ENCODE peak calls at places on chromosomes 13 and 19, in five cellular contexts. One of them, this sample, is unnamed.

GRCh38 chr19:38596057-38596981 is 21.4 kb downstream of the MAP4K1 start:
- DNase-seq in PC-9: peak
- DNase-seq in CD8-positive, alpha-beta T cell: no peak
- DNase-seq in neural progenitor cell: peak
- DNase-seq in fibroblast of mammary gland: no peak
- DNase-seq in this sample: peak

GRCh38 chr13:40096357-40096911 is 441.0 kb downstream of the COG6 start:
- DNase-seq in PC-9: no peak
- DNase-seq in CD8-positive, alpha-beta T cell: peak
- DNase-seq in neural progenitor cell: peak
- DNase-seq in fibroblast of mammary gland: no peak
- DNase-seq in this sample: no peak

GRCh38 chr13:112246731-112247470 is 129.3 kb upstream of the SPACA7 start:
- DNase-seq in PC-9: no peak
- DNase-seq in CD8-positive, alpha-beta T cell: peak
- DNase-seq in neural progenitor cell: no peak
- DNase-seq in fibroblast of mammary gland: no peak
- DNase-seq in this sample: no peak

GRCh38 chr19:10288662-10289166 is 1.0 kb upstream of the ICAM5 start:
- DNase-seq in PC-9: peak
- DNase-seq in CD8-positive, alpha-beta T cell: no peak
- DNase-seq in neural progenitor cell: peak
- DNase-seq in fibroblast of mammary gland: peak
- DNase-seq in this sample: peak

GRCh38 chr13:87122551-87122950 is 548.6 kb upstream of the SLITRK5 start:
- DNase-seq in PC-9: no peak
- DNase-seq in CD8-positive, alpha-beta T cell: no peak
- DNase-seq in neural progenitor cell: no peak
- DNase-seq in fibroblast of mammary gland: peak
- DNase-seq in this sample: no peak

GRCh38 chr19:49585023-49585422 is 3.9 kb downstream of the PRRG2 start:
- DNase-seq in PC-9: no peak
- DNase-seq in CD8-positive, alpha-beta T cell: no peak
- DNase-seq in neural progenitor cell: peak
- DNase-seq in fibroblast of mammary gland: no peak
- DNase-seq in this sample: no peak

GRCh38 chr13:67069117-67069767 is 160.9 kb downstream of the PCDH9 start:
- DNase-seq in PC-9: no peak
- DNase-seq in CD8-positive, alpha-beta T cell: no peak
- DNase-seq in neural progenitor cell: peak
- DNase-seq in fibroblast of mammary gland: no peak
- DNase-seq in this sample: no peak

GRCh38 chr19:8079988-8080387 is 27.4 kb downstream of the CCL25 start:
- DNase-seq in PC-9: no peak
- DNase-seq in CD8-positive, alpha-beta T cell: no peak
- DNase-seq in neural progenitor cell: no peak
- DNase-seq in fibroblast of mammary gland: no peak
- DNase-seq in this sample: no peak

GRCh38 chr19:37317403-37318209 is 53.3 kb upstream of the ZNF527 start:
- DNase-seq in PC-9: peak
- DNase-seq in CD8-positive, alpha-beta T cell: peak
- DNase-seq in neural progenitor cell: peak
- DNase-seq in fibroblast of mammary gland: peak
- DNase-seq in this sample: peak

GRCh38 chr19:45156231-45156630 is 4.6 kb downstream of the NKPD1 start:
- DNase-seq in PC-9: no peak
- DNase-seq in CD8-positive, alpha-beta T cell: no peak
- DNase-seq in neural progenitor cell: peak
- DNase-seq in fibroblast of mammary gland: no peak
- DNase-seq in this sample: no peak

GRCh38 chr19:45151821-45152503 is 8.8 kb downstream of the NKPD1 start:
- DNase-seq in PC-9: no peak
- DNase-seq in CD8-positive, alpha-beta T cell: no peak
- DNase-seq in neural progenitor cell: peak
- DNase-seq in fibroblast of mammary gland: no peak
- DNase-seq in this sample: no peak

GRCh38 chr19:45152504-45153338 is 8.1 kb downstream of the NKPD1 start:
- DNase-seq in PC-9: no peak
- DNase-seq in CD8-positive, alpha-beta T cell: peak
- DNase-seq in neural progenitor cell: peak
- DNase-seq in fibroblast of mammary gland: peak
- DNase-seq in this sample: peak

GRCh38 chr19:45153339-45154063 is 7.3 kb downstream of the NKPD1 start:
- DNase-seq in PC-9: no peak
- DNase-seq in CD8-positive, alpha-beta T cell: peak
- DNase-seq in neural progenitor cell: peak
- DNase-seq in fibroblast of mammary gland: peak
- DNase-seq in this sample: peak

DNA sequence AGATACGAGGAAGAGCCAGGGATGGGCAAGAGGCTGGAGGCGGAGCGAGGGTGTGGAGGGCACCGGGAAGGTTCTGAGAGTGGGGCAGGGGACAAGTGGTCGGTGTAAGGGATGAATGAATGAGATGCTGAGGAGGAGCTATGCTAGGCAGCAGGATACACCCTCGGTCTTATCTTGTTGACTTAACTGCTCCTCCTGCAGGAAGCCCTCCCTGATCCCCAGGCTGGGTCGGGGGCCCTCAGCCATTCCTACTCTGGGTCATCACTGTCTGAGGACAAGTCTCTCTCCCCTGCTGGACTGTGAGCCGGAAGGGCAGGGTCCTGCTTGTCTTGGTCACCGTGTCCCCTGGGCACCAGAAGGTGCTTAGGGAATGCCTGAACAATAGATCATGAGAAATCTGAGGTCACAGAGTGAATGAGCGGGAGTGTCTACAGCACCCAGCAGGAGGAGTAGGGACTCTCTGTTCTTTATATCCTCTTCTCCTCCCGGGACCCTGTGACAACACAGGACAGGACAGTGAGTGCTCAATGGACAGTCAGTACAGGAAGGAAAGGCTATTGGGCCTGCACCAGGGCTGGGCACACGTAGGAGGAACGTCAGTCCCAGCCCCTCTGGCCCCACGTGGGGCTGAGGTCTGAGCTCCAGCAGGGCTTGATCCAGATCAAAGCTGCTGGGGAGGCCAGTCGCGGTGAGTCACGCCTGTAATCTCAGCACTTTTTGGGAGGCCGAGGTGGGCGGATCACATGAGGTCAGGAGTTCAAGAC is 6.5 kb downstream of the NKPD1 start:
- DNase-seq in PC-9: peak
- DNase-seq in CD8-positive, alpha-beta T cell: no peak
- DNase-seq in neural progenitor cell: no peak
- DNase-seq in fibroblast of mammary gland: peak
- DNase-seq in this sample: no peak
- TF ChIP-seq CTCF in PC-9: no peak
- TF ChIP-seq CTCF in CD8-positive, alpha-beta T cell: no peak
- TF ChIP-seq CTCF in neural progenitor cell: no peak
- TF ChIP-seq CTCF in fibroblast of mammary gland: peak
- TF ChIP-seq CTCF in this sample: no peak

GRCh38 chr13:92574499-92574898 is 652.1 kb upstream of the GPC6 start:
- DNase-seq in PC-9: no peak
- DNase-seq in CD8-positive, alpha-beta T cell: no peak
- DNase-seq in neural progenitor cell: no peak
- DNase-seq in fibroblast of mammary gland: no peak
- DNase-seq in this sample: no peak

GRCh38 chr13:92572190-92572589 is 654.4 kb upstream of the GPC6 start:
- DNase-seq in PC-9: no peak
- DNase-seq in CD8-positive, alpha-beta T cell: no peak
- DNase-seq in neural progenitor cell: peak
- DNase-seq in fibroblast of mammary gland: no peak
- DNase-seq in this sample: no peak

GRCh38 chr13:92575782-92576181 is 650.8 kb upstream of the GPC6 start:
- DNase-seq in PC-9: no peak
- DNase-seq in CD8-positive, alpha-beta T cell: no peak
- DNase-seq in neural progenitor cell: no peak
- DNase-seq in fibroblast of mammary gland: no peak
- DNase-seq in this sample: no peak

GRCh38 chr13:92578358-92578757 is 648.2 kb upstream of the GPC6 start:
- DNase-seq in PC-9: no peak
- DNase-seq in CD8-positive, alpha-beta T cell: no peak
- DNase-seq in neural progenitor cell: no peak
- DNase-seq in fibroblast of mammary gland: no peak
- DNase-seq in this sample: no peak

DNA sequence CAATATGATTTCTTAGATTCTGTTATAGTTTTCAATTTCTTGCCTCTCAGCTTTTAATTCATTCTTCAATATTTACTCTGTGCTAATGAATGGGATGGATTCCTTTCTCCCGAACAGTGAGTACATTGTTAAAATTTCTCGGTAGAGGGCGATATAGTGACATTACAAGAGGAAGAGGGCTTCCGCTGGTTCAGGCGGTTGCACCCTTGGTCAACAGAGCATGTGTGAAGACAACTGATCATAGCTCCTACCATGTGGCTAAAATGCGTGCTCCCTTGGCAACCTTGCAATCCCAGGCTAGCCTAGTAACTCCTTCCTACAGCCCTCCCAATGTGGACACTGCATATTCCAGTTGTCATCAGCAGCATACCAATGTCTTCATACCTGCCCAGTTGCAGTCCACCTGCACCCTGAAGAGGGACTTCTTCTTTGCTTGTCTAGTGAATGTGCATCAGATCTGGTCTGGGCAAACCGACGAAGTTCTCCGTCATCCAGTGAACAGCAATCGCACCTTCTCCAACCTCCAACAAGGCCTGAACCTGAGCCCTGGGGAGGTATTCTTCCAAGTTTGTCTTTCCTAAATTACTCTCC is 653.0 kb upstream of the GPC6 start:
- DNase-seq in PC-9: no peak
- DNase-seq in CD8-positive, alpha-beta T cell: no peak
- DNase-seq in neural progenitor cell: peak
- DNase-seq in fibroblast of mammary gland: peak
- DNase-seq in this sample: no peak
- TF ChIP-seq CTCF in PC-9: peak
- TF ChIP-seq CTCF in CD8-positive, alpha-beta T cell: no peak
- TF ChIP-seq CTCF in neural progenitor cell: peak
- TF ChIP-seq CTCF in fibroblast of mammary gland: peak
- TF ChIP-seq CTCF in this sample: no peak

DNA sequence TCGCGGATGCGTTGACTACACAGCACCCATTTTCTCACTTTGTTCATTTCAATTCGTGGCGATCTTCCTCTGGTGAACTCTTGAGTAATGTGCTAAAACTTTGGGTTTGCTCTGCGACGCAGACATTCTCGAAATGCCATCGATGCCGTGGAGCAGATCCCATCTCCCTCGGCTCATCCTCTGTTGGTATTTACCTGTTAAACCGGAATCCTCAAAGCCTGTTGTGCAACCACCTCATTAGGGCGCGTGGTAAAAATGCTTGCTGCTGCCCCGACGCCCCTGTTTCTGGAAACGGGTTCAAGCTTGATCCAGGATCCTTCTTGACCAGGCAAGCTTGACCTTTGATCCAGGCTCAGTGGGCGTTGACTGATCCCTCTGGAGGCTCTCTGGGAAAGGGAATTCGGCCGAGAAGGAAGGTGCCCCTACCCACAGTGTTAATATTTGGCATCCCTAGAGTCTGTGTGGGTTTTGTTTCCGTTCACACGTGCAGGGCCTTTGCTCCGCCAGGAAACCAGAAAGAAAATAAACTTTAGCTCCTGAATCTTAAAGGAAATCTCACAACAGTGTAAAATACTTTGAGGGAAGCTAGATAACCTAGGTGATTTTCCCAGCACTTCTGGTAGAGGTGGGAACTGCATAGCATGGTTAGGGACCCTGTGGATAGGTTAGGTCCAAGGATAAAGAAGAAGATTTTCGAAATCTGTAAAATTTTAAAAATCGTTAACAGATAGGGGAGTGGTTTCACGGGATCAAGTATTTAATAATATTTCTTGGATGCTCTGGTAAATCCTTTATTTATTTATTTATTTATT is 1.0 kb downstream of the LSM14A start:
- DNase-seq in PC-9: peak
- DNase-seq in CD8-positive, alpha-beta T cell: peak
- DNase-seq in neural progenitor cell: peak
- DNase-seq in fibroblast of mammary gland: peak
- DNase-seq in this sample: peak
- TF ChIP-seq CTCF in PC-9: no peak
- TF ChIP-seq CTCF in CD8-positive, alpha-beta T cell: no peak
- TF ChIP-seq CTCF in neural progenitor cell: no peak
- TF ChIP-seq CTCF in fibroblast of mammary gland: no peak
- TF ChIP-seq CTCF in this sample: peak

DNA sequence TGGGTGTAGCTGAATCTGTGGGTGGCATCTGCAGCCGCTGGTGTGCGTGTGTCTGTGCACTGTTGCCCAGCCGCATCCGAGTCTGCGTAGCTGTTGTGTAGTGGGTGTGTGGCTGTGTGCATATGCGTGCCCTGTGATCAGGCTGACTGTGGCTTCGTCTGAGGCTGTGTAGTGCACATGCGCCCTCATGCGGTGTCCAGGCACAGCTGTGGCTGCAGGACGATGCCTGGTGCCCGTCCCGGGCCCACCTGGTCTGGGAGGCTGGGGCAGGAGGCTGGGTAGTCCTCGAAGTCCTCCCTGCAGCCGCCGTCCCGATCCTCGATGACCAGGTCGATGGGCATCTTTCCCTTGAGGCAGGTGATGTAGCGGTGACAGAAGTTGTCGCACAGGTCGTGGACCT is 4.9 kb downstream of the MEIS3 start:
- DNase-seq in PC-9: no peak
- DNase-seq in CD8-positive, alpha-beta T cell: no peak
- DNase-seq in neural progenitor cell: peak
- DNase-seq in fibroblast of mammary gland: no peak
- DNase-seq in this sample: no peak
- TF ChIP-seq CTCF in PC-9: peak
- TF ChIP-seq CTCF in CD8-positive, alpha-beta T cell: no peak
- TF ChIP-seq CTCF in neural progenitor cell: peak
- TF ChIP-seq CTCF in fibroblast of mammary gland: no peak
- TF ChIP-seq CTCF in this sample: no peak

GRCh38 chr13:83508905-83509304 is 373.4 kb downstream of the SLITRK1 start:
- DNase-seq in PC-9: no peak
- DNase-seq in CD8-positive, alpha-beta T cell: no peak
- DNase-seq in neural progenitor cell: no peak
- DNase-seq in fibroblast of mammary gland: no peak
- DNase-seq in this sample: no peak
- TF ChIP-seq CTCF in PC-9: no peak
- TF ChIP-seq CTCF in CD8-positive, alpha-beta T cell: no peak
- TF ChIP-seq CTCF in neural progenitor cell: no peak
- TF ChIP-seq CTCF in fibroblast of mammary gland: no peak
- TF ChIP-seq CTCF in this sample: no peak

This sample was measured in transverse colon.